ENCODE peak calls at places on chromosomes 4 and X, in seven cellular contexts. A is tibial artery, Q is aorta, B is PC-3, W is Karpas-422, U is pancreas, G is kidney. F is an unnamed sample. For H3K4me1, the result is how much of the 10 kb centered on the place peaks cover.

GRCh38 chrX:87160435-87161010 is 357.1 kb upstream of the KLHL4 start:
- DNase-seq in A (no peak), B (no peak), Q (no peak), G (no peak), W (no peak), U (no peak), F (no peak)

GRCh38 chrX:17226736-17227135 is 148.3 kb upstream of the NHS start:
- DNase-seq in A (no peak), B (no peak), Q (no peak), W (no peak), U (no peak), G (no peak), F (no peak)

GRCh38 chrX:19097553-19097952 is 24.7 kb downstream of the ADGRG2 start:
- DNase-seq in B (no peak), U (no peak), A (no peak), G (no peak), Q (no peak), W (no peak), F (no peak)

GRCh38 chrX:30888526-30889146 is 418 bp downstream of the TAB3 start:
- DNase-seq in Q (peak), U (no peak), B (no peak), G (no peak), A (peak), W (peak), F (no peak)

GRCh38 chr4:80529021-80529420 is 193.5 kb downstream of the CFAP299 start:
- DNase-seq in G (no peak), A (no peak), Q (no peak), U (no peak), W (no peak), B (no peak), F (no peak)

GRCh38 chrX:12970691-12971202 is 4.2 kb upstream of the TMSB4X start:
- DNase-seq in A (peak), G (no peak), Q (no peak), B (peak), W (no peak), U (no peak), F (no peak)

GRCh38 chr4:78585633-78586032 is 34.1 kb downstream of the ANXA3 start:
- DNase-seq in B (no peak), Q (no peak), G (no peak), A (no peak), U (no peak), W (no peak), F (no peak)

GRCh38 chrX:11419102-11419501 is 125.9 kb downstream of the AMELX start:
- DNase-seq in U (no peak), B (no peak), Q (no peak), W (no peak), G (no peak), A (no peak), F (no peak)

GRCh38 chr4:78599931-78600375 is 48.4 kb downstream of the ANXA3 start:
- DNase-seq in A (peak), Q (no peak), B (no peak), U (no peak), G (no peak), W (no peak), F (no peak)

GRCh38 chrX:22171287-22172060 is 101.2 kb upstream of the CBLL2 start:
- DNase-seq in B (peak), W (no peak), Q (no peak), G (no peak), A (no peak), U (no peak), F (no peak)

GRCh38 chr4:108029321-108029720 is 39.6 kb downstream of the HADH start:
- DNase-seq in U (no peak), Q (no peak), A (no peak), W (no peak), B (no peak), G (no peak), F (no peak)

GRCh38 chr4:75477201-75477600 is 37.0 kb downstream of the RCHY1 start:
- DNase-seq in A (no peak), W (no peak), U (no peak), G (no peak), Q (no peak), B (no peak), F (no peak)

GRCh38 chr4:175998782-175999181 is 66.9 kb upstream of the WDR17 start:
- DNase-seq in U (no peak), A (no peak), Q (no peak), B (peak), W (no peak), G (no peak), F (no peak)

GRCh38 chrX:10505726-10506125 is 114.7 kb downstream of the MID1 start:
- DNase-seq in U (no peak), B (no peak), W (no peak), Q (no peak), G (no peak), A (no peak), F (no peak)

GRCh38 chrX:78923198-78924015 is 21.8 kb upstream of the P2RY10 start:
- DNase-seq in G (no peak), U (no peak), W (no peak), B (peak), A (no peak), Q (no peak), F (no peak)

GRCh38 chr4:7772708-7773385 is 166.8 kb downstream of the AFAP1 start:
- DNase-seq in W (no peak), U (no peak), G (peak), Q (peak), B (no peak), A (peak), F (peak)

GRCh38 chrX:123424546-123424945 is 240.5 kb downstream of the GRIA3 start:
- DNase-seq in B (peak), Q (no peak), A (no peak), G (no peak), U (no peak), W (no peak), F (no peak)

GRCh38 chrX:67780694-67781109 is 236.9 kb downstream of the AR start:
- DNase-seq in G (peak), W (no peak), A (peak), Q (peak), U (peak), B (peak), F (peak)

GRCh38 chrX:129701624-129702069 is 37.1 kb upstream of the XPNPEP2 start:
- DNase-seq in G (peak), A (peak), U (peak), W (no peak), Q (peak), B (no peak), F (no peak)

GRCh38 chr4:1655676-1656075 is 28.4 kb downstream of the FAM53A start:
- DNase-seq in G (no peak), B (no peak), Q (no peak), U (no peak), A (no peak), W (no peak), F (no peak)
- H3K27ac ChIP-seq in G (no peak), B (no peak), Q (no peak), U (no peak), A (no peak), W (no peak), F (no peak)

DNA sequence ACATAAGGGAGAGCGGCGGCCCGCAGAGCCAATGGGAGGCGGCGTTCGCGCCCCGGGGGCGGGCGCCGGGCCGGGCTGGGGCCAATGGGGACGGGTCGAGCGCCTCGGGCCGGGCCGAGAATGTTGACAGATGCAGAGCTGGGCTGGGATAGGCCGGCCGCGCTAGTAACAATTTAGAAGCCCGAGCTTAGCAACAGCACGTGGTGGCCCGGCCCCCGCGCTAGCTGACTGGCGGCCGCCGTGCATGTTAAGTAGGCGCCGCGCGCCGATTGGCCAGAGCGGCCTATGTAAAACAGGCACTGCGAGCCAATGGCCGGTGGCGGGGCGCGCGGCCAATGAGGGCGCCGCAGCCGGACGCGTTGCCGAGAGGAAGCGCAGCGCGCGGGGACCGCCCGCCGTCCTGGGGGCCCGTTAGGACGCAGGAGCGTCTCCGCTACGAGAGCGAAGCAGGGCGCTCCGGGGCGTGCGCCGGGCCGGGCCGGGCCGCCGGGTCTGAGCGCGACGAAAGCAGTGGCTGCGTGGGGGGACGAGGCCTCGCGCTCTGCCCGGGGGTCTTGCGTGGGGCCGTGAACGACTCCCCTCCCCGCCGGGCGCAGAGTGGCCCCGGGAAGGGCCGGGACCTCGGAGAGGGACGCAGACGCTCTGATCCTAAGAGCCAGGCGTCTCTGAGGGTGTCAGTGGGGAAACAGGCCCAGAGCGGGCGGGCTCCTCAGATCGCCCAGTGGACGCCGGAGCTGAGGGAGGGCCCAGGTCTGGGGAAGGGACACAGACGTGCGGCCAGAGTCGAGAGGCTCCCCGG is 435 bp upstream of the MXD4 start:
- DNase-seq in W (peak), Q (peak), U (peak), G (peak), A (peak), B (peak), F (peak)
- H3K4me1 ChIP-seq in W (under half), Q (under half), U (under half), G (half or more), A (half or more), B (under half), F (under half)

GRCh38 chr4:185209031-185209851 is at the start of gene SNX25:
- DNase-seq in Q (peak), G (peak), A (peak), U (peak), B (peak), W (peak), F (no peak)
- H3K27ac ChIP-seq in Q (peak), G (peak), A (peak), U (peak), B (no peak), W (peak), F (peak)

GRCh38 chr4:38092701-38093100 is 132.5 kb downstream of the PTTG2 start:
- DNase-seq in G (no peak), B (no peak), W (no peak), Q (no peak), A (no peak), U (no peak), F (no peak)

GRCh38 chr4:38088321-38088720 is 128.1 kb downstream of the PTTG2 start:
- DNase-seq in Q (no peak), W (no peak), G (no peak), A (no peak), U (no peak), B (no peak), F (no peak)

GRCh38 chr4:38089961-38090360 is 129.8 kb downstream of the PTTG2 start:
- DNase-seq in Q (no peak), A (no peak), W (no peak), U (no peak), B (no peak), G (no peak), F (no peak)

GRCh38 chr4:38091636-38092035 is 131.4 kb downstream of the PTTG2 start:
- DNase-seq in B (no peak), Q (no peak), U (no peak), G (no peak), A (no peak), W (no peak), F (no peak)

GRCh38 chr4:38090450-38091246 is 130.4 kb downstream of the PTTG2 start:
- DNase-seq in B (no peak), W (no peak), Q (no peak), U (no peak), G (no peak), A (no peak), F (no peak)
- H3K4me1 ChIP-seq in B (under half), W (under half), Q (under half), U (under half), G (under half), A (under half), F (under half)

F was measured in RWPE2.